ENCODE peak calls at places on chromosomes 3 and 15, in six cellular contexts. I is DMS153; H is astrocyte of the spinal cord; M is nucleus accumbens; P is fibroblast of lung; L is activated naive CD8-positive, alpha-beta T cell treated with anti-CD3 and anti-CD28 coated beads for 36 hours. V is an unnamed sample.

GRCh38 chr3:135503429-135504083 is 462.0 kb upstream of the PPP2R3A start:
- DNase-seq in H (peak; percentile 59), I (peak; percentile 76), M (peak; percentile 21), P (peak; percentile 59), L (peak; percentile 14), V (peak; percentile 53)

GRCh38 chr3:87207500-87207899 is 19.6 kb upstream of the CHMP2B start:
- DNase-seq in P (no peak), I (no peak), M (no peak), H (no peak), L (no peak), V (no peak)

GRCh38 chr3:150237490-150237889 is 170.6 kb upstream of the TSC22D2 start:
- DNase-seq in M (no peak), L (no peak), P (peak; percentile 49), I (no peak), H (peak; percentile 63), V (no peak)

GRCh38 chr3:48985977-48986376 is 4.1 kb upstream of the P4HTM start:
- DNase-seq in P (no peak), I (no peak), H (no peak), M (no peak), L (no peak), V (no peak)

GRCh38 chr3:122003112-122003511 is 18.9 kb downstream of the ILDR1 start:
- DNase-seq in H (no peak), M (no peak), P (no peak), I (no peak), L (no peak), V (no peak)

GRCh38 chr3:76040946-76041345 is 255.6 kb upstream of the ZNF717 start:
- DNase-seq in H (peak; percentile 63), P (peak; percentile 35), L (no peak), I (no peak), M (no peak), V (no peak)

GRCh38 chr3:111667621-111668239 is 72.6 kb upstream of the ZBED2 start:
- DNase-seq in M (no peak), H (peak; percentile 22), I (no peak), L (peak; percentile 65), P (peak; percentile 43), V (no peak)

GRCh38 chr15:57696146-57696545 is 10.4 kb upstream of the POLR2M start:
- DNase-seq in L (no peak), P (no peak), M (no peak), I (peak; percentile 24), H (no peak), V (no peak)

GRCh38 chr3:183513046-183513706 is 42.3 kb downstream of the KLHL6 start:
- DNase-seq in I (no peak), L (peak; percentile 32), P (no peak), H (no peak), M (no peak), V (no peak)

GRCh38 chr15:65877752-65878151 is 8.5 kb downstream of the RAB11A start:
- DNase-seq in P (no peak), I (no peak), L (no peak), M (no peak), H (no peak), V (no peak)

GRCh38 chr3:160210799-160211221 is 14.4 kb upstream of the C3orf80 start:
- DNase-seq in I (no peak), P (peak; percentile 71), L (no peak), M (no peak), H (peak; percentile 67), V (peak; percentile 35)

GRCh38 chr3:126555795-126556636 is 2.7 kb downstream of the C3orf22 start:
- DNase-seq in L (no peak), I (no peak), P (no peak), H (no peak), M (no peak), V (no peak)

GRCh38 chr15:98421419-98422085 is 226.8 kb upstream of the IGF1R start:
- DNase-seq in M (peak; percentile 42), P (peak; percentile 30), I (peak; percentile 19), H (peak; percentile 24), L (peak; percentile 71), V (peak; percentile 67)

GRCh38 chr3:192063570-192063969 is 602.6 kb downstream of the PYDC2 start:
- DNase-seq in I (no peak), L (no peak), P (peak; percentile 2), M (no peak), H (peak; percentile 33), V (no peak)

GRCh38 chr15:78808550-78808949 is 2.7 kb downstream of the ADAMTS7 start:
- DNase-seq in M (no peak), P (peak; percentile 56), L (peak; percentile 23), I (no peak), H (peak; percentile 27), V (no peak)

GRCh38 chr3:46461971-46462910 is 2.5 kb downstream of the LTF start:
- DNase-seq in H (no peak), I (no peak), L (no peak), P (peak; percentile 10), M (no peak), V (no peak)

GRCh38 chr3:43048470-43048869 is 57.4 kb downstream of the POMGNT2 start:
- DNase-seq in P (no peak), M (no peak), H (no peak), I (no peak), L (no peak), V (no peak)

GRCh38 chr3:70071138-70071537 is 71.6 kb downstream of the SAMMSON start:
- DNase-seq in L (no peak), M (no peak), H (no peak), I (no peak), P (no peak), V (no peak)

V was measured in body of pancreas.